ENCODE peak calls at places on chromosomes 3 and 15, in nine cellular contexts. One of them, this sample, is unnamed.
A peak's percentile ranks its signal among the peaks of the same experiment; 100 is the strongest.

GRCh38 chr3:41265011-41265545 is 65.8 kb downstream of the CTNNB1 start:
- DNase-seq in OCI-LY7: no peak
- DNase-seq in PC-3: peak; percentile 47
- DNase-seq in GM23248: peak; percentile 57
- DNase-seq in hepatocyte: no peak
- DNase-seq in HCT116: peak; percentile 36
- DNase-seq in MM.1S: no peak
- DNase-seq in GM23338: no peak
- DNase-seq in SK-N-SH: no peak
- DNase-seq in this sample: no peak

GRCh38 chr3:33115024-33115768 is 1.4 kb downstream of the CRTAP start:
- DNase-seq in OCI-LY7: peak; percentile 52
- DNase-seq in PC-3: peak; percentile 79
- DNase-seq in GM23248: peak; percentile 96
- DNase-seq in hepatocyte: peak; percentile 79
- DNase-seq in HCT116: peak; percentile 40
- DNase-seq in MM.1S: peak; percentile 27
- DNase-seq in GM23338: peak; percentile 26
- DNase-seq in SK-N-SH: no peak
- DNase-seq in this sample: peak; percentile 87

GRCh38 chr3:178507507-178508442 is 28.5 kb upstream of the KCNMB2 start:
- DNase-seq in OCI-LY7: no peak
- DNase-seq in PC-3: peak; percentile 34
- DNase-seq in GM23248: no peak
- DNase-seq in hepatocyte: peak; percentile 18
- DNase-seq in HCT116: no peak
- DNase-seq in MM.1S: no peak
- DNase-seq in GM23338: no peak
- DNase-seq in SK-N-SH: no peak
- DNase-seq in this sample: no peak

GRCh38 chr3:153070153-153070868 is 91.7 kb upstream of the RAP2B start:
- DNase-seq in OCI-LY7: no peak
- DNase-seq in PC-3: peak; percentile 51
- DNase-seq in GM23248: peak; percentile 86
- DNase-seq in hepatocyte: peak; percentile 6
- DNase-seq in HCT116: no peak
- DNase-seq in MM.1S: peak; percentile 47
- DNase-seq in GM23338: no peak
- DNase-seq in SK-N-SH: no peak
- DNase-seq in this sample: no peak

GRCh38 chr3:159650751-159651150 is 337.9 kb upstream of the IL12A start:
- DNase-seq in OCI-LY7: no peak
- DNase-seq in PC-3: peak; percentile 64
- DNase-seq in GM23248: no peak
- DNase-seq in hepatocyte: no peak
- DNase-seq in HCT116: no peak
- DNase-seq in MM.1S: no peak
- DNase-seq in GM23338: no peak
- DNase-seq in SK-N-SH: no peak
- DNase-seq in this sample: no peak

GRCh38 chr15:71083349-71083748 is 31.9 kb upstream of the THSD4 start:
- DNase-seq in OCI-LY7: no peak
- DNase-seq in PC-3: no peak
- DNase-seq in GM23248: peak; percentile 91
- DNase-seq in hepatocyte: no peak
- DNase-seq in HCT116: no peak
- DNase-seq in MM.1S: no peak
- DNase-seq in GM23338: no peak
- DNase-seq in SK-N-SH: no peak
- DNase-seq in this sample: no peak

GRCh38 chr3:134381836-134382442 is 7.7 kb upstream of the AMOTL2 start:
- DNase-seq in OCI-LY7: no peak
- DNase-seq in PC-3: peak; percentile 95
- DNase-seq in GM23248: peak; percentile 20
- DNase-seq in hepatocyte: no peak
- DNase-seq in HCT116: no peak
- DNase-seq in MM.1S: no peak
- DNase-seq in GM23338: peak; percentile 79
- DNase-seq in SK-N-SH: no peak
- DNase-seq in this sample: no peak

GRCh38 chr3:60906283-60906682 is 345.0 kb downstream of the FHIT start:
- DNase-seq in OCI-LY7: no peak
- DNase-seq in PC-3: no peak
- DNase-seq in GM23248: no peak
- DNase-seq in hepatocyte: no peak
- DNase-seq in HCT116: no peak
- DNase-seq in MM.1S: no peak
- DNase-seq in GM23338: peak; percentile 23
- DNase-seq in SK-N-SH: no peak
- DNase-seq in this sample: no peak

GRCh38 chr3:110856916-110857315 is 214.7 kb upstream of the NECTIN3 start:
- DNase-seq in OCI-LY7: no peak
- DNase-seq in PC-3: no peak
- DNase-seq in GM23248: no peak
- DNase-seq in hepatocyte: no peak
- DNase-seq in HCT116: no peak
- DNase-seq in MM.1S: no peak
- DNase-seq in GM23338: no peak
- DNase-seq in SK-N-SH: no peak
- DNase-seq in this sample: no peak

GRCh38 chr15:70492240-70493177 is 270.8 kb downstream of the UACA start:
- DNase-seq in OCI-LY7: peak; percentile 87
- DNase-seq in PC-3: peak; percentile 88
- DNase-seq in GM23248: peak; percentile 94
- DNase-seq in hepatocyte: peak; percentile 66
- DNase-seq in HCT116: no peak
- DNase-seq in MM.1S: peak; percentile 96
- DNase-seq in GM23338: peak; percentile 19
- DNase-seq in SK-N-SH: peak; percentile 80
- DNase-seq in this sample: peak; percentile 58

GRCh38 chr3:197578376-197578775 is 22.6 kb upstream of the BDH1 start:
- DNase-seq in OCI-LY7: no peak
- DNase-seq in PC-3: no peak
- DNase-seq in GM23248: no peak
- DNase-seq in hepatocyte: no peak
- DNase-seq in HCT116: no peak
- DNase-seq in MM.1S: no peak
- DNase-seq in GM23338: no peak
- DNase-seq in SK-N-SH: no peak
- DNase-seq in this sample: no peak

GRCh38 chr3:153245661-153246060 is 83.6 kb downstream of the RAP2B start:
- DNase-seq in OCI-LY7: no peak
- DNase-seq in PC-3: no peak
- DNase-seq in GM23248: peak; percentile 41
- DNase-seq in hepatocyte: no peak
- DNase-seq in HCT116: no peak
- DNase-seq in MM.1S: no peak
- DNase-seq in GM23338: no peak
- DNase-seq in SK-N-SH: no peak
- DNase-seq in this sample: no peak

GRCh38 chr15:50476143-50476542 is 51.9 kb downstream of the USP8 start:
- DNase-seq in OCI-LY7: no peak
- DNase-seq in PC-3: no peak
- DNase-seq in GM23248: no peak
- DNase-seq in hepatocyte: no peak
- DNase-seq in HCT116: no peak
- DNase-seq in MM.1S: no peak
- DNase-seq in GM23338: no peak
- DNase-seq in SK-N-SH: no peak
- DNase-seq in this sample: no peak

GRCh38 chr3:143935678-143936077 is 35.9 kb upstream of the DIPK2A start:
- DNase-seq in OCI-LY7: no peak
- DNase-seq in PC-3: peak; percentile 6
- DNase-seq in GM23248: no peak
- DNase-seq in hepatocyte: no peak
- DNase-seq in HCT116: no peak
- DNase-seq in MM.1S: no peak
- DNase-seq in GM23338: no peak
- DNase-seq in SK-N-SH: no peak
- DNase-seq in this sample: no peak

GRCh38 chr3:44814751-44815150 is 47.0 kb upstream of the TMEM42 start:
- DNase-seq in OCI-LY7: no peak
- DNase-seq in PC-3: no peak
- DNase-seq in GM23248: no peak
- DNase-seq in hepatocyte: no peak
- DNase-seq in HCT116: no peak
- DNase-seq in MM.1S: no peak
- DNase-seq in GM23338: no peak
- DNase-seq in SK-N-SH: no peak
- DNase-seq in this sample: no peak
- H3K9me2 ChIP-seq in OCI-LY7: no peaks in the 10 kb centered on the region
- H3K9me2 ChIP-seq in PC-3: no peaks in the 10 kb centered on the region
- H3K9me2 ChIP-seq in GM23248: no peaks in the 10 kb centered on the region
- H3K9me2 ChIP-seq in hepatocyte: no peaks in the 10 kb centered on the region
- H3K9me2 ChIP-seq in HCT116: no peaks in the 10 kb centered on the region
- H3K9me2 ChIP-seq in MM.1S: no peaks in the 10 kb centered on the region
- H3K9me2 ChIP-seq in GM23338: no peaks in the 10 kb centered on the region
- H3K9me2 ChIP-seq in SK-N-SH: no peaks in the 10 kb centered on the region
- H3K9me2 ChIP-seq in this sample: no peaks in the 10 kb centered on the region

GRCh38 chr15:81000626-81001179 is at the start of gene TLNRD1:
- DNase-seq in OCI-LY7: peak; percentile 86
- DNase-seq in PC-3: peak; percentile 88
- DNase-seq in GM23248: peak; percentile 95
- DNase-seq in hepatocyte: peak; percentile 94
- DNase-seq in HCT116: peak; percentile 80
- DNase-seq in MM.1S: peak; percentile 84
- DNase-seq in GM23338: peak; percentile 92
- DNase-seq in SK-N-SH: peak; percentile 96
- DNase-seq in this sample: peak; percentile 94
- H3K4me2 ChIP-seq in OCI-LY7: peak within 1 kb of the TSS; percentile 91
- H3K4me2 ChIP-seq in PC-3: peak within 1 kb of the TSS; percentile 94
- H3K4me2 ChIP-seq in GM23248: peak within 1 kb of the TSS; percentile 80
- H3K4me2 ChIP-seq in hepatocyte: peak within 1 kb of the TSS; percentile 92
- H3K4me2 ChIP-seq in HCT116: peak within 1 kb of the TSS; percentile 79
- H3K4me2 ChIP-seq in MM.1S: peak within 1 kb of the TSS; percentile 87
- H3K4me2 ChIP-seq in GM23338: peak within 1 kb of the TSS; percentile 90
- H3K4me2 ChIP-seq in SK-N-SH: peak within 1 kb of the TSS; percentile 91
- H3K4me2 ChIP-seq in this sample: peak within 1 kb of the TSS; percentile 85

DNA sequence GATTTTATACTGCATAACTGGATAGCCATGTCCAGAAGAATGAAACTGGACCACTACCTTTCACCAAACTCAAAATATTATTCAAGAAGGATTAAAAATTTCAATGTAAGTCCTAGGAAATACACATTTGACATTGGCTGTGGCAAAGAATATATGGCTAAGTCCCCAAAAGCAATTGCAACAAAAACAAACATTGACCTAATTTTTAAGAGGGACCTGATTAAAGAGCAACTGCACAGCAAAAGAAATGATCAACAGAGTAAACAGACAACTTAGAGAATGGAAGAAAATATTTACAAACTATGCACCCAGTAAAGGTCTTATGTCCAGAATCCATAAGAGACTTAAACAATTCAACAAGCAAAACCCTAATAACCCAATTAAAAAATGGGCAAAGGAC is 1313.0 kb upstream of the GBE1 start:
- DNase-seq in OCI-LY7: no peak
- DNase-seq in PC-3: no peak
- DNase-seq in GM23248: no peak
- DNase-seq in hepatocyte: no peak
- DNase-seq in HCT116: no peak
- DNase-seq in MM.1S: no peak
- DNase-seq in GM23338: no peak
- DNase-seq in SK-N-SH: no peak
- DNase-seq in this sample: no peak
- H3K9me2 ChIP-seq in OCI-LY7: no peaks in the 10 kb centered on the region
- H3K9me2 ChIP-seq in PC-3: no peaks in the 10 kb centered on the region
- H3K9me2 ChIP-seq in GM23248: no peaks in the 10 kb centered on the region
- H3K9me2 ChIP-seq in hepatocyte: no peaks in the 10 kb centered on the region
- H3K9me2 ChIP-seq in HCT116: no peaks in the 10 kb centered on the region
- H3K9me2 ChIP-seq in MM.1S: no peaks in the 10 kb centered on the region
- H3K9me2 ChIP-seq in GM23338: no peaks in the 10 kb centered on the region
- H3K9me2 ChIP-seq in SK-N-SH: no peaks in the 10 kb centered on the region
- H3K9me2 ChIP-seq in this sample: no peaks in the 10 kb centered on the region

DNA sequence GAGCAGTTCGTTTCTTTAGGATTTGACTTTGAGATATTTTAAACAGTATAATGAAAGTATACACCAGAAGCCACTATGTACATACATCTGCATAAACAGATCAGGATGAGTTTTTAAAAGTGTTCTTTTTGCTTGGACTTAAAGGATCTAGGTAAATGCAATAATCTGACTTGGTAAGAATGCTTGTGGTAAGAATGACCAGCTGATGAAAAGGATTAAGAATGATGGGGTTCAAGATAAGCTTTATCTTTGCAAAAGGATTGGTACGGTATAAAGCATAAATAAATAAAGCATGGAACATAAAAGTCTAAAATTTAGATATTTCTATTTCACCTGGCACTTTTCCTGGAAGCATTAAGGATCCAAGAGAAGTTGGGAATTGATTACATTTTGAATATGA is 9.8 kb upstream of the MME start:
- DNase-seq in OCI-LY7: no peak
- DNase-seq in PC-3: no peak
- DNase-seq in GM23248: no peak
- DNase-seq in hepatocyte: no peak
- DNase-seq in HCT116: no peak
- DNase-seq in MM.1S: no peak
- DNase-seq in GM23338: no peak
- DNase-seq in SK-N-SH: no peak
- DNase-seq in this sample: no peak
- H3K4me2 ChIP-seq in OCI-LY7: no peak overlapping the region
- H3K4me2 ChIP-seq in PC-3: no peak overlapping the region
- H3K4me2 ChIP-seq in GM23248: peak overlapping the region; percentile 40
- H3K4me2 ChIP-seq in hepatocyte: no peak overlapping the region
- H3K4me2 ChIP-seq in HCT116: no peak overlapping the region
- H3K4me2 ChIP-seq in MM.1S: no peak overlapping the region
- H3K4me2 ChIP-seq in GM23338: no peak overlapping the region
- H3K4me2 ChIP-seq in SK-N-SH: peak overlapping the region; percentile 61
- H3K4me2 ChIP-seq in this sample: no peak overlapping the region

GRCh38 chr15:78640527-78640839 is 527 bp downstream of the CHRNB4 start:
- DNase-seq in OCI-LY7: no peak
- DNase-seq in PC-3: no peak
- DNase-seq in GM23248: no peak
- DNase-seq in hepatocyte: no peak
- DNase-seq in HCT116: no peak
- DNase-seq in MM.1S: no peak
- DNase-seq in GM23338: peak; percentile 47
- DNase-seq in SK-N-SH: no peak
- DNase-seq in this sample: no peak
- H3K9me2 ChIP-seq in OCI-LY7: no peaks in the 10 kb centered on the region
- H3K9me2 ChIP-seq in PC-3: no peaks in the 10 kb centered on the region
- H3K9me2 ChIP-seq in GM23248: no peaks in the 10 kb centered on the region
- H3K9me2 ChIP-seq in hepatocyte: no peaks in the 10 kb centered on the region
- H3K9me2 ChIP-seq in HCT116: no peaks in the 10 kb centered on the region
- H3K9me2 ChIP-seq in MM.1S: no peaks in the 10 kb centered on the region
- H3K9me2 ChIP-seq in GM23338: no peaks in the 10 kb centered on the region
- H3K9me2 ChIP-seq in SK-N-SH: no peaks in the 10 kb centered on the region
- H3K9me2 ChIP-seq in this sample: no peaks in the 10 kb centered on the region

This sample was measured in Karpas-422.